ENCODE peak calls at places on chromosome 1, in eight cellular contexts. M is endothelial cell of umbilical vein, J is transverse colon, T is body of pancreas, F is suprapubic skin, B is adrenal gland, P is sigmoid colon, H is A549. S is an unnamed sample.
A peak's percentile ranks its signal among the peaks of the same experiment; 100 is the strongest.

GRCh38 chr1:216542263-216542662 is 119.0 kb upstream of the USH2A start:
- DNase-seq in M (no peak), P (no peak), J (no peak), T (no peak), H (no peak), F (no peak), B (no peak), S (no peak)

GRCh38 chr1:244187310-244187709 is 136.2 kb downstream of the ZBTB18 start:
- DNase-seq in B (no peak), P (no peak), M (no peak), F (no peak), H (no peak), T (no peak), J (no peak), S (no peak)

GRCh38 chr1:48019714-48020315 is 22.6 kb upstream of the TRABD2B start:
- DNase-seq in F (no peak), P (peak; percentile 79), T (peak; percentile 43), H (no peak), M (no peak), J (no peak), B (no peak), S (no peak)

GRCh38 chr1:6585081-6585722 is 5.4 kb downstream of the ZBTB48 start:
- DNase-seq in B (no peak), J (no peak), M (no peak), P (no peak), F (no peak), T (no peak), H (no peak), S (peak; percentile 80)

GRCh38 chr1:15749399-15750291 is 7.3 kb downstream of the TMEM82 start:
- DNase-seq in J (no peak), F (no peak), H (no peak), P (no peak), B (no peak), T (no peak), M (peak; percentile 92), S (no peak)

GRCh38 chr1:2206813-2207488 is 12.4 kb upstream of the FAAP20 start:
- DNase-seq in T (no peak), P (peak; percentile 72), F (no peak), M (no peak), H (no peak), J (no peak), B (no peak), S (no peak)

GRCh38 chr1:77489910-77490309 is 192.5 kb downstream of the ZZZ3 start:
- DNase-seq in M (no peak), P (no peak), J (no peak), T (no peak), F (no peak), H (no peak), B (no peak), S (no peak)

GRCh38 chr1:43305926-43306687 is 5.3 kb downstream of the TIE1 start:
- DNase-seq in H (no peak), M (no peak), P (peak; percentile 29), B (no peak), J (no peak), T (no peak), F (no peak), S (no peak)

GRCh38 chr1:23960291-23960718 is 677 bp downstream of the PNRC2 start:
- DNase-seq in F (no peak), J (no peak), H (no peak), B (no peak), P (no peak), M (no peak), T (no peak), S (no peak)

GRCh38 chr1:15155760-15156743 is 2.5 kb downstream of the TMEM51 start:
- DNase-seq in H (no peak), P (no peak), B (no peak), T (peak; percentile 75), M (no peak), F (no peak), J (no peak), S (no peak)

GRCh38 chr1:35097224-35097623 is 18.0 kb downstream of the ZMYM1 start:
- DNase-seq in P (no peak), B (no peak), H (no peak), T (no peak), M (peak; percentile 60), J (no peak), F (no peak), S (no peak)

GRCh38 chr1:207711285-207711684 is 40.6 kb upstream of the CD46 start:
- DNase-seq in T (peak; percentile 28), B (no peak), H (peak; percentile 59), F (no peak), P (no peak), J (no peak), M (peak; percentile 14), S (no peak)

GRCh38 chr1:179034720-179035119 is 9.0 kb downstream of the FAM20B start:
- DNase-seq in F (no peak), J (no peak), T (no peak), M (peak; percentile 29), B (no peak), H (no peak), P (no peak), S (no peak)

GRCh38 chr1:161482610-161483009 is 22.6 kb upstream of the FCGR2A start:
- DNase-seq in M (no peak), B (no peak), T (no peak), J (no peak), F (no peak), P (no peak), H (no peak), S (no peak)

GRCh38 chr1:219544163-219544846 is 68.6 kb downstream of the ZC3H11B start:
- DNase-seq in H (peak; percentile 28), F (no peak), T (no peak), P (no peak), J (no peak), B (no peak), M (no peak), S (no peak)

GRCh38 chr1:235088907-235089306 is 39.7 kb downstream of the TOMM20 start:
- DNase-seq in T (no peak), M (no peak), H (no peak), F (no peak), P (peak; percentile 39), J (no peak), B (no peak), S (no peak)

GRCh38 chr1:113147073-113147625 is 74.2 kb downstream of the LRIG2 start:
- DNase-seq in M (no peak), P (no peak), F (no peak), B (no peak), J (no peak), H (no peak), T (no peak), S (no peak)

GRCh38 chr1:27868932-27869718 is 3.2 kb upstream of the THEMIS2 start:
- DNase-seq in P (peak; percentile 59), J (peak; percentile 60), B (peak; percentile 21), T (peak; percentile 18), M (peak; percentile 33), H (no peak), F (no peak), S (no peak)

GRCh38 chr1:25834894-25835293 is 15.1 kb downstream of the MTFR1L start:
- DNase-seq in F (no peak), P (no peak), M (no peak), B (peak; percentile 73), J (no peak), T (no peak), H (no peak), S (no peak)

GRCh38 chr1:22267413-22268257 is 124.7 kb upstream of the WNT4 start:
- DNase-seq in P (no peak), T (no peak), F (no peak), B (no peak), H (no peak), M (no peak), J (no peak), S (no peak)

GRCh38 chr1:154453577-154454352 is 48.3 kb upstream of the TDRD10 start:
- DNase-seq in P (no peak), B (no peak), F (no peak), J (no peak), M (no peak), H (no peak), T (no peak), S (no peak)

GRCh38 chr1:198519639-198520501 is 20.6 kb downstream of the ATP6V1G3 start:
- DNase-seq in H (no peak), B (no peak), M (no peak), F (no peak), P (no peak), T (no peak), J (no peak), S (no peak)

GRCh38 chr1:43074709-43075108 is 97.4 kb downstream of the EBNA1BP2 start:
- DNase-seq in F (no peak), T (no peak), B (no peak), H (no peak), M (no peak), J (no peak), P (no peak), S (no peak)

GRCh38 chr1:53559391-53559815 is 100.2 kb downstream of the DMRTB1 start:
- DNase-seq in M (no peak), J (peak; percentile 3), B (no peak), H (no peak), T (peak; percentile 2), F (peak; percentile 65), P (peak; percentile 42), S (no peak)

GRCh38 chr1:147851149-147851548 is 51.4 kb upstream of the GJA8 start:
- DNase-seq in B (no peak), M (peak; percentile 85), P (no peak), F (no peak), T (no peak), J (no peak), H (peak; percentile 17), S (no peak)

GRCh38 chr1:20199410-20199809 is 13.1 kb upstream of the PLA2G2C start:
- DNase-seq in P (no peak), T (no peak), B (no peak), M (no peak), F (no peak), H (no peak), J (peak; percentile 42), S (no peak)
- TF ChIP-seq POLR2A in P (no peak), T (no peak), B (no peak), M (no peak), F (no peak), H (no peak), J (no peak), S (no peak)

GRCh38 chr1:94646786-94647555 is 105.4 kb upstream of the F3 start:
- DNase-seq in B (no peak), F (no peak), P (no peak), H (no peak), J (no peak), T (no peak), M (no peak), S (no peak)
- H3K27ac ChIP-seq in B (no peak overlapping the region), F (no peak overlapping the region), P (peak overlapping the region; percentile 64), H (no peak overlapping the region), J (peak overlapping the region; percentile 30), T (no peak overlapping the region), M (no peak overlapping the region), S (no peak overlapping the region)

GRCh38 chr1:173861731-173862145 is 6.1 kb downstream of the GAS5 start:
- DNase-seq in F (no peak), B (no peak), P (no peak), T (no peak), M (no peak), J (no peak), H (no peak), S (no peak)
- TF ChIP-seq POLR2A in F (no peak), B (no peak), P (no peak), T (no peak), M (peak; percentile 62), J (no peak), H (no peak), S (no peak)

DNA sequence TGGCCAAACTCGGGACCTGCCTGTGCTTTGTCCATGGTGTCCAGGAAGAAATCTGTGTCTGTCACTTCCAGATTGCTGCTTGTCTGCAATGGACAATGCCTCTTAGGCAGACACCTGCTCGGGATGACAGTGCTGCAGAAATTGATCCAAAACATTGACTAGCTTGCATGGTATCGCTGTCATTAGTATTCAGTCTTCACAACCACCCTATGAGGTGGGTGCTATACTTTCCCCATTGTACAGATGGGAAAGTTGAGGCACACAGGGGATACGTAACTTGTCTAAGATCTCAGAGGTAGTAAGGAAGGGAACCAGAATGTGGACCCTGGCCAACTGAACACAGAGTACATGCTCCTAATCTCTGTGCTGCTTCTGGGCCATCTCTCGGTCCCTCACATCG is 138.7 kb downstream of the DHRS3 start:
- DNase-seq in B (no peak), F (no peak), J (no peak), M (no peak), P (no peak), T (no peak), H (no peak), S (no peak)
- H3K27ac ChIP-seq in B (no peak overlapping the region), F (no peak overlapping the region), J (peak overlapping the region; percentile 90), M (peak overlapping the region; percentile 66), P (peak overlapping the region; percentile 80), T (peak overlapping the region; percentile 78), H (peak overlapping the region; percentile 93), S (peak overlapping the region; percentile 75)

S was measured in thyroid gland.